ENCODE peak calls at places on chromosomes 1 and 21, in eight cellular contexts. K is heart left ventricle, B is Caco-2, N is stomach, J is tibial nerve, Y is Peyer's patch, E is IMR-90, C is transverse colon. X is an unnamed sample. For H3K4me1, the result is how much of the 10 kb centered on the place peaks cover.

GRCh38 chr1:172109357-172109756 is 268.1 kb downstream of the DNM3 start:
- DNase-seq in Y (no peak), N (no peak), K (no peak), C (no peak), E (peak), J (no peak), B (no peak), X (no peak)

GRCh38 chr1:70420320-70420719 is 9.3 kb downstream of the CTH start:
- DNase-seq in K (no peak), J (no peak), B (no peak), Y (no peak), N (no peak), E (no peak), C (no peak), X (no peak)

GRCh38 chr21:39837861-39838359 is 29.3 kb upstream of the PCP4 start:
- DNase-seq in K (no peak), Y (no peak), E (no peak), N (no peak), C (no peak), B (no peak), J (no peak), X (no peak)

GRCh38 chr1:11787251-11787803 is 18.4 kb downstream of the MTHFR start:
- DNase-seq in Y (peak), E (peak), N (peak), C (peak), B (peak), K (no peak), J (peak), X (peak)

GRCh38 chr1:107925565-107925964 is 39.4 kb downstream of the VAV3 start:
- DNase-seq in Y (no peak), N (no peak), E (no peak), C (no peak), B (no peak), J (no peak), K (no peak), X (no peak)

GRCh38 chr21:42202321-42202720 is 16.6 kb upstream of the ABCG1 start:
- DNase-seq in N (no peak), C (no peak), B (no peak), E (no peak), Y (no peak), K (no peak), J (no peak), X (no peak)

GRCh38 chr21:43331962-43332458 is 94.9 kb downstream of the SIK1 start:
- DNase-seq in B (no peak), E (peak), K (no peak), C (no peak), J (no peak), Y (no peak), N (no peak), X (peak)

GRCh38 chr1:209249280-209249670 is 334.2 kb upstream of the CAMK1G start:
- DNase-seq in J (no peak), B (no peak), Y (no peak), E (no peak), C (no peak), N (no peak), K (no peak), X (no peak)

GRCh38 chr1:111542187-111542586 is 38.8 kb upstream of the ADORA3 start:
- DNase-seq in C (no peak), E (no peak), B (peak), Y (no peak), K (no peak), J (no peak), N (no peak), X (no peak)

GRCh38 chr1:11617314-11617713 is 36.9 kb downstream of the FBXO2 start:
- DNase-seq in J (no peak), N (no peak), K (no peak), Y (no peak), B (no peak), C (no peak), E (no peak), X (no peak)

GRCh38 chr1:61092643-61093042 is 10.3 kb downstream of the NFIA start:
- DNase-seq in E (no peak), K (no peak), C (no peak), B (no peak), N (no peak), Y (no peak), J (no peak), X (no peak)

GRCh38 chr1:230279583-230279945 is 146.6 kb downstream of the PGBD5 start:
- DNase-seq in J (no peak), K (no peak), Y (peak), C (no peak), E (no peak), B (no peak), N (no peak), X (no peak)

GRCh38 chr21:23853796-23854379 is 1753.4 kb downstream of the MRPL39 start:
- DNase-seq in C (no peak), J (no peak), E (peak), B (peak), K (no peak), Y (no peak), N (no peak), X (no peak)

GRCh38 chr1:100862591-100862990 is 32.1 kb downstream of the EXTL2 start:
- DNase-seq in Y (no peak), E (peak), C (no peak), J (no peak), B (no peak), N (no peak), K (no peak), X (no peak)

GRCh38 chr1:167099851-167100250 is 6.0 kb downstream of the STYXL2 start:
- DNase-seq in K (no peak), C (no peak), J (no peak), E (no peak), N (no peak), B (no peak), Y (no peak), X (no peak)

GRCh38 chr1:55369474-55369873 is 154.3 kb upstream of the USP24 start:
- DNase-seq in Y (no peak), B (no peak), C (no peak), J (no peak), N (no peak), K (no peak), E (peak), X (no peak)

GRCh38 chr1:98402860-98403259 is 258.7 kb upstream of the SNX7 start:
- DNase-seq in E (no peak), C (no peak), B (no peak), K (no peak), J (no peak), Y (no peak), N (no peak), X (no peak)

GRCh38 chr1:3413975-3414710 is 40.3 kb upstream of the ARHGEF16 start:
- DNase-seq in N (no peak), B (no peak), E (no peak), K (no peak), J (no peak), Y (no peak), C (no peak), X (no peak)

GRCh38 chr1:81186271-81186670 is 614.5 kb upstream of the ADGRL2 start:
- DNase-seq in E (peak), C (no peak), K (no peak), B (no peak), J (no peak), N (no peak), Y (no peak), X (no peak)

GRCh38 chr1:243751506-243751905 is 98.5 kb downstream of the AKT3 start:
- DNase-seq in B (no peak), J (no peak), N (no peak), E (no peak), C (no peak), K (no peak), Y (no peak), X (no peak)

GRCh38 chr1:54795100-54795665 is 5.9 kb downstream of the TTC22 start:
- DNase-seq in J (no peak), C (no peak), N (no peak), B (peak), K (no peak), Y (no peak), E (no peak), X (no peak)

GRCh38 chr1:17542696-17543095 is 3.2 kb downstream of the ARHGEF10L start:
- DNase-seq in Y (peak), J (no peak), E (no peak), N (no peak), B (no peak), K (no peak), C (peak), X (no peak)

GRCh38 chr1:29686012-29686930 is 449.9 kb downstream of the PTPRU start:
- DNase-seq in E (no peak), C (no peak), J (no peak), B (no peak), Y (peak), K (no peak), N (no peak), X (peak)

GRCh38 chr1:2078170-2078569 is 28.0 kb downstream of the PRKCZ start:
- DNase-seq in Y (no peak), N (no peak), E (no peak), J (no peak), K (no peak), C (no peak), B (no peak), X (no peak)

GRCh38 chr1:237170149-237170548 is 128.2 kb downstream of the RYR2 start:
- DNase-seq in Y (no peak), B (no peak), N (no peak), K (no peak), J (no peak), E (no peak), C (no peak), X (no peak)

GRCh38 chr1:26580116-26580515 is 50.6 kb downstream of the RPS6KA1 start:
- DNase-seq in B (no peak), J (no peak), C (no peak), N (no peak), E (no peak), Y (no peak), K (no peak), X (no peak)

GRCh38 chr1:125085720-125086591 is 3901.2 kb downstream of the SRGAP2C start:
- DNase-seq in C (no peak), E (no peak), K (peak), B (no peak), N (no peak), Y (no peak), J (no peak), X (no peak)

GRCh38 chr1:155250246-155250632 is 5.0 kb downstream of the ENTREP3 start:
- DNase-seq in Y (no peak), E (no peak), J (no peak), N (no peak), C (no peak), B (no peak), K (no peak), X (no peak)

GRCh38 chr1:54397090-54397591 is 9.1 kb downstream of the SSBP3 start:
- DNase-seq in J (no peak), N (peak), C (no peak), E (no peak), B (no peak), K (peak), Y (no peak), X (no peak)

GRCh38 chr1:82486969-82487368 is 686.2 kb downstream of the ADGRL2 start:
- DNase-seq in B (no peak), K (no peak), E (no peak), C (no peak), J (no peak), N (no peak), Y (no peak), X (no peak)

GRCh38 chr1:15691434-15692032 is 7.4 kb downstream of the PLEKHM2 start:
- DNase-seq in N (no peak), J (no peak), B (no peak), K (peak), C (no peak), E (peak), Y (no peak), X (no peak)

GRCh38 chr1:1752190-1752589 is 26.1 kb downstream of the NADK start:
- DNase-seq in K (no peak), B (no peak), J (no peak), E (no peak), Y (no peak), N (no peak), C (no peak), X (no peak)

GRCh38 chr21:42852925-42853570 is 26.3 kb downstream of the WDR4 start:
- DNase-seq in N (no peak), Y (no peak), J (no peak), E (no peak), C (no peak), K (no peak), B (no peak), X (peak)

GRCh38 chr1:162232034-162232433 is 144.6 kb downstream of the SPATA46 start:
- DNase-seq in N (no peak), B (no peak), E (no peak), C (no peak), K (no peak), J (no peak), Y (no peak), X (no peak)

GRCh38 chr1:208885046-208885445 is 640.9 kb upstream of the PLXNA2 start:
- DNase-seq in J (no peak), N (no peak), B (no peak), C (no peak), E (no peak), K (no peak), Y (no peak), X (peak)

GRCh38 chr21:45887121-45887611 is 94.4 kb upstream of the COL6A1 start:
- DNase-seq in K (peak), N (no peak), C (no peak), Y (no peak), E (no peak), J (no peak), B (no peak), X (no peak)

GRCh38 chr1:226722240-226722900 is 16.7 kb downstream of the ITPKB start:
- DNase-seq in Y (peak), J (no peak), C (no peak), N (no peak), K (no peak), E (no peak), B (no peak), X (no peak)

GRCh38 chr1:226133504-226134123 is 52.9 kb downstream of the ACBD3 start:
- DNase-seq in B (no peak), E (no peak), K (no peak), Y (peak), J (no peak), N (no peak), C (no peak), X (peak)

GRCh38 chr21:41668051-41668541 is 98.8 kb downstream of the RIPK4 start:
- DNase-seq in N (no peak), K (no peak), B (no peak), J (no peak), E (no peak), Y (no peak), C (no peak), X (no peak)

GRCh38 chr1:69569983-69570755 is 2.4 kb downstream of the LRRC7 start:
- DNase-seq in J (no peak), N (no peak), Y (no peak), B (no peak), E (no peak), C (no peak), K (no peak), X (no peak)

GRCh38 chr1:170296642-170297041 is 150.9 kb downstream of the NTMT2 start:
- DNase-seq in E (peak), Y (no peak), N (no peak), B (no peak), K (no peak), J (no peak), C (no peak), X (no peak)
- H3K4me1 ChIP-seq in E (under half), Y (under half), N (under half), B (under half), K (under half), J (under half), C (under half), X (under half)

DNA sequence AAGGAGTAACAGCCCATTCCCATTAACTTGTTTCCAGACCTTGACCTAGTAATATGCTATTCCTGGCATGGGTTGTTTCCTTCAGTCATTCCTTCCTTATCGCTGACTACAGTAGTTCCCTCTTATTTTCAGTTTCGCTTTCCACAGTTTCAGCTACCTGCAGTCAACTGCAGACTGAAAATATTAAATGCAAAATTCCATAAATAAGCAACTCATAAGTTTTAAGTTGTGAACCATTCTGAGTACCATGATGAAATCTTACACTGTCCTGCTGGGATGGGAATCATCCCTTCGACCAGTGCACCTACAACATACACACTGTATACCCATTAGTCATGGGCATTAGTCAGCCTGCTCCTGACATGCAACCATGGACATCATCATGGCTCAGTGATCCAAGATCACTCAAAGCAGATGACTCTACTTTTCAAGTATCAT is 66.7 kb downstream of the CCDC30 start:
- DNase-seq in Y (peak), E (peak), K (no peak), N (no peak), C (peak), J (no peak), B (no peak), X (no peak)
- H3K4me3 ChIP-seq in Y (peak), E (no peak), K (no peak), N (no peak), C (no peak), J (no peak), B (no peak), X (no peak)

DNA sequence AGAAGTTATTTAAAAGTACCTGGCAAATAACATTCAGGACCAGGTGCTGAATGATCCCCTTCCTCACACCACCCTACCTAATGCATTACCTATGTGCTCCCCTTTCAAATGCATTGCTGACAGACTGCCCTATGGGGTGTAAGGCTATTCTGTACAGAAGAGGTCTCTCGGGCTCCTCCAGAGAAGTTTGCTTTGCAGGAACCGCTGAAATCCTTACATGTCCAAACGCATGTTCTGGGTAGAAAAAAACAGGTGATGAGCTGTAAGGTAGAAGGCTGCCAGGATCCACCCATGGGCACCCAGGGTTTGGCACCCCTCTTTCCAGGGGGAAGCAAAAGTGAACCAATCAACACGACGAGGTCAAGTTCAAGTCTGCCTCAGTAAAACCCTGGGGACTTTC is 58.3 kb upstream of the TARBP1 start:
- DNase-seq in N (no peak), B (no peak), E (no peak), K (no peak), C (no peak), J (no peak), Y (peak), X (no peak)
- H3K4me1 ChIP-seq in N (half or more), B (under half), E (under half), K (half or more), C (half or more), J (half or more), Y (under half), X (half or more)

GRCh38 chr1:110033421-110033820 is 1.0 kb upstream of the STRIP1 start:
- DNase-seq in Y (no peak), K (no peak), C (no peak), N (no peak), E (no peak), B (no peak), J (no peak), X (no peak)
- H3K4me3 ChIP-seq in Y (no peak), K (no peak), C (no peak), N (no peak), E (no peak), B (no peak), J (no peak), X (no peak)

DNA sequence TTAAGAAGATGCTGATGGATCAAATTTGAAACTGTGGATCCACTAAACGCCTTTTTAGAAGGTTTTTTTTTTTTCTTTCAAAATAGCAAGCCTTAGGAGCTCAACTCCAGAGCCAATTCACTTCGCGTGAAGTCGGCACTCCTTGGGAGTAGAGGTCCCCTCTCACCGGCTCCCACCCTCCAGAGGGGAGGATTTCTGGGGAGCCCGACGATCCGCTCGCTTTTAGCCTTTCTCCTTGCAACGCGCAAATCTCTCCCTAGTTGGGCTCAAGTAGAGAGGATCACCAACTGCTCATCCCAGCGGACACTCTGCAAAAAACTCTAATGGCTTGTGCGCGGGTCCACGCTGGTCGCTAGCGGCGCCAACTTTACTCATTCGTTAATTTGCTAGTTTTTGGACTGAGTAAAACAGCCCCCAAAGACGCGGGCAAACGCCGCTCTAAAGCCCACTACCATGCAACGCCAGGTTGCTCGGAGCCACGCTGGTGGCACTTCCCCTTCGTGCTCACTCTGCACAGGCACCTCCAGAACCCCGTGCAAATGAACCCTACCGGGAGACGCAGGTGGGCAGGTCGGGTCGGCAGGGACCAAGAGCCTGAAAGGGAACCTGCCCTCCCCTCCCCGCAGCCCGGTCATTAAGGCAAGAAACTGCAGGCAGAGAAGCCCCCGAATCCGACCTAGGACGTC is 1.1 kb downstream of the PLD5 start:
- DNase-seq in E (no peak), Y (no peak), C (no peak), N (no peak), B (no peak), K (no peak), J (no peak), X (no peak)
- H3K4me1 ChIP-seq in E (under half), Y (under half), C (under half), N (under half), B (under half), K (under half), J (under half), X (under half)

DNA sequence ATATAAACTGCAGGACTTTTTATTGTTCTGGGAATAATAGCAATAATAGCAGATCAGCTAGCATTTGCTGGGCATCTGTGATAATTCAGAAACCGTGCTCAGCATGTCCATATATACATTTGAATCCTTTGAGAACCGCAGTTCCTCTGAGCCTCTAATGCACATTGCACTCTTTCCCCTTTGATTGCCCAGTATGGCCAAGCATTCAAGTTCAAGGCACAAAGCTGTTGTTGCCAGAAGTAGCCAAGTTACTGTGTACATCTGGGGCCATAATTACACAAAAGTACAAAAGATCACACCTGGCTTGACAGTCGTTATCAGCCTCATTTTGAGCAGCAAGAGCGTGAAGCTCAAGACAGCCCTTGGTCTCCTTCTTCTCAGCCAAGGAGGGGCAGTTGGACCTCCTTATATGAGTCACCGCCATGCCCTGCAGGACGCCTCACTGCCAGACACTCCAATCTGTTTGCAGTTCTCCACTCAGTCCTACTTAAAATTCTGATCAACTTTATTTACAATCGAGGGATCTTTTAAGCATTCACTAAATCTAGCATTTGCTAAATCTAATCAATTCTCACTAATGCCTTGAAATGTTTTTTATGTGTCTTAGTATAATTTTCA is 216.0 kb downstream of the SLC35F3 start:
- DNase-seq in E (no peak), K (no peak), N (no peak), Y (no peak), C (no peak), B (no peak), J (no peak), X (no peak)
- H3K4me3 ChIP-seq in E (no peak), K (no peak), N (no peak), Y (no peak), C (no peak), B (no peak), J (no peak), X (no peak)

GRCh38 chr1:247331526-247332214 is at the start of gene ZNF496:
- DNase-seq in C (peak), B (peak), Y (peak), N (peak), J (peak), K (peak), E (peak), X (peak)

GRCh38 chr1:247332901-247333361 is 1.3 kb upstream of the ZNF496 start:
- DNase-seq in C (peak), E (peak), N (peak), Y (peak), B (peak), J (peak), K (no peak), X (no peak)

GRCh38 chr1:247330548-247331171 is 1.0 kb downstream of the ZNF496 start:
- DNase-seq in J (no peak), C (no peak), K (no peak), Y (no peak), B (peak), N (no peak), E (no peak), X (no peak)

GRCh38 chr1:247331172-247331525 is 518 bp downstream of the ZNF496 start:
- DNase-seq in N (peak), C (peak), K (peak), B (peak), Y (peak), J (peak), E (peak), X (peak)

GRCh38 chr1:247332215-247332900 is 691 bp upstream of the ZNF496 start:
- DNase-seq in J (no peak), N (peak), Y (peak), B (peak), E (peak), K (peak), C (peak), X (peak)
- H3K4me1 ChIP-seq in J (under half), N (under half), Y (under half), B (under half), E (under half), K (half or more), C (under half), X (under half)